ENCODE peak calls at places on chromosomes 11 and 22, in eight cellular contexts. One of them, this sample, is unnamed.

GRCh38 chr11:75503531-75504099 is 22.1 kb downstream of the GDPD5 start:
- DNase-seq in CD4-positive, alpha-beta memory T cell: no peak
- DNase-seq in trophoblast cell: no peak
- DNase-seq in upper lobe of right lung: no peak
- DNase-seq in mucosa of descending colon: no peak
- DNase-seq in left ventricle myocardium inferior: no peak
- DNase-seq in naive thymus-derived CD4-positive, alpha-beta T cell: no peak
- DNase-seq in thoracic aorta: no peak
- DNase-seq in this sample: no peak

GRCh38 chr11:11218287-11218986 is 134.6 kb downstream of the CSNK2A3 start:
- DNase-seq in left ventricle myocardium inferior: peak; percentile 74
- DNase-seq in thoracic aorta: no peak
- DNase-seq in CD4-positive, alpha-beta memory T cell: no peak
- DNase-seq in mucosa of descending colon: peak; percentile 30
- DNase-seq in upper lobe of right lung: no peak
- DNase-seq in naive thymus-derived CD4-positive, alpha-beta T cell: no peak
- DNase-seq in trophoblast cell: no peak
- DNase-seq in this sample: no peak

GRCh38 chr11:119335091-119335654 is 846 bp downstream of the RNF26 start:
- DNase-seq in CD4-positive, alpha-beta memory T cell: no peak
- DNase-seq in thoracic aorta: no peak
- DNase-seq in naive thymus-derived CD4-positive, alpha-beta T cell: no peak
- DNase-seq in mucosa of descending colon: no peak
- DNase-seq in left ventricle myocardium inferior: no peak
- DNase-seq in upper lobe of right lung: peak; percentile 57
- DNase-seq in trophoblast cell: no peak
- DNase-seq in this sample: no peak

GRCh38 chr11:103359221-103359620 is 250.0 kb downstream of the DYNC2H1 start:
- DNase-seq in trophoblast cell: no peak
- DNase-seq in naive thymus-derived CD4-positive, alpha-beta T cell: no peak
- DNase-seq in left ventricle myocardium inferior: no peak
- DNase-seq in thoracic aorta: no peak
- DNase-seq in upper lobe of right lung: no peak
- DNase-seq in CD4-positive, alpha-beta memory T cell: no peak
- DNase-seq in mucosa of descending colon: no peak
- DNase-seq in this sample: no peak

GRCh38 chr22:37278261-37278660 is 4.0 kb upstream of the CYTH4 start:
- DNase-seq in thoracic aorta: no peak
- DNase-seq in mucosa of descending colon: no peak
- DNase-seq in trophoblast cell: no peak
- DNase-seq in naive thymus-derived CD4-positive, alpha-beta T cell: no peak
- DNase-seq in CD4-positive, alpha-beta memory T cell: no peak
- DNase-seq in upper lobe of right lung: no peak
- DNase-seq in left ventricle myocardium inferior: no peak
- DNase-seq in this sample: no peak

GRCh38 chr22:45438364-45438763 is 24.9 kb downstream of the RIBC2 start:
- DNase-seq in CD4-positive, alpha-beta memory T cell: no peak
- DNase-seq in trophoblast cell: no peak
- DNase-seq in thoracic aorta: no peak
- DNase-seq in naive thymus-derived CD4-positive, alpha-beta T cell: no peak
- DNase-seq in mucosa of descending colon: no peak
- DNase-seq in left ventricle myocardium inferior: no peak
- DNase-seq in upper lobe of right lung: no peak
- DNase-seq in this sample: no peak

GRCh38 chr11:113014731-113015455 is 53.7 kb downstream of the NCAM1 start:
- DNase-seq in left ventricle myocardium inferior: peak; percentile 71
- DNase-seq in trophoblast cell: no peak
- DNase-seq in naive thymus-derived CD4-positive, alpha-beta T cell: no peak
- DNase-seq in upper lobe of right lung: no peak
- DNase-seq in mucosa of descending colon: no peak
- DNase-seq in thoracic aorta: no peak
- DNase-seq in CD4-positive, alpha-beta memory T cell: no peak
- DNase-seq in this sample: no peak

GRCh38 chr22:38203090-38203810 is 1.5 kb downstream of the MAFF start:
- DNase-seq in mucosa of descending colon: peak; percentile 85
- DNase-seq in naive thymus-derived CD4-positive, alpha-beta T cell: no peak
- DNase-seq in trophoblast cell: no peak
- DNase-seq in upper lobe of right lung: peak; percentile 85
- DNase-seq in CD4-positive, alpha-beta memory T cell: peak; percentile 42
- DNase-seq in thoracic aorta: no peak
- DNase-seq in left ventricle myocardium inferior: no peak
- DNase-seq in this sample: no peak

GRCh38 chr22:32469799-32470212 is 4.8 kb upstream of the FBXO7 start:
- DNase-seq in CD4-positive, alpha-beta memory T cell: no peak
- DNase-seq in upper lobe of right lung: no peak
- DNase-seq in left ventricle myocardium inferior: no peak
- DNase-seq in naive thymus-derived CD4-positive, alpha-beta T cell: no peak
- DNase-seq in trophoblast cell: peak; percentile 14
- DNase-seq in mucosa of descending colon: no peak
- DNase-seq in thoracic aorta: no peak
- DNase-seq in this sample: no peak

GRCh38 chr11:75667831-75668507 is 869 bp downstream of the MAP6 start:
- DNase-seq in upper lobe of right lung: peak; percentile 81
- DNase-seq in CD4-positive, alpha-beta memory T cell: no peak
- DNase-seq in left ventricle myocardium inferior: peak; percentile 58
- DNase-seq in trophoblast cell: no peak
- DNase-seq in mucosa of descending colon: peak; percentile 13
- DNase-seq in naive thymus-derived CD4-positive, alpha-beta T cell: no peak
- DNase-seq in thoracic aorta: no peak
- DNase-seq in this sample: no peak

GRCh38 chr11:69390561-69390960 is 90.9 kb upstream of the LINC01488 start:
- DNase-seq in CD4-positive, alpha-beta memory T cell: no peak
- DNase-seq in thoracic aorta: no peak
- DNase-seq in trophoblast cell: no peak
- DNase-seq in upper lobe of right lung: no peak
- DNase-seq in naive thymus-derived CD4-positive, alpha-beta T cell: no peak
- DNase-seq in mucosa of descending colon: no peak
- DNase-seq in left ventricle myocardium inferior: no peak
- DNase-seq in this sample: no peak

GRCh38 chr11:68216171-68216938 is 3.3 kb upstream of the KMT5B start:
- DNase-seq in trophoblast cell: no peak
- DNase-seq in left ventricle myocardium inferior: peak; percentile 43
- DNase-seq in thoracic aorta: no peak
- DNase-seq in naive thymus-derived CD4-positive, alpha-beta T cell: no peak
- DNase-seq in upper lobe of right lung: no peak
- DNase-seq in mucosa of descending colon: peak; percentile 71
- DNase-seq in CD4-positive, alpha-beta memory T cell: no peak
- DNase-seq in this sample: no peak

GRCh38 chr11:33347490-33348125 is 90.4 kb downstream of the HIPK3 start:
- DNase-seq in CD4-positive, alpha-beta memory T cell: no peak
- DNase-seq in upper lobe of right lung: no peak
- DNase-seq in naive thymus-derived CD4-positive, alpha-beta T cell: no peak
- DNase-seq in mucosa of descending colon: no peak
- DNase-seq in thoracic aorta: no peak
- DNase-seq in trophoblast cell: no peak
- DNase-seq in left ventricle myocardium inferior: no peak
- DNase-seq in this sample: no peak

GRCh38 chr22:50437511-50438304 is 37.1 kb downstream of the SBF1 start:
- DNase-seq in trophoblast cell: no peak
- DNase-seq in left ventricle myocardium inferior: no peak
- DNase-seq in thoracic aorta: no peak
- DNase-seq in mucosa of descending colon: no peak
- DNase-seq in CD4-positive, alpha-beta memory T cell: no peak
- DNase-seq in upper lobe of right lung: no peak
- DNase-seq in naive thymus-derived CD4-positive, alpha-beta T cell: no peak
- DNase-seq in this sample: peak; percentile 3

GRCh38 chr11:91972665-91973266 is 251.9 kb upstream of the FAT3 start:
- DNase-seq in CD4-positive, alpha-beta memory T cell: no peak
- DNase-seq in mucosa of descending colon: no peak
- DNase-seq in left ventricle myocardium inferior: no peak
- DNase-seq in thoracic aorta: no peak
- DNase-seq in trophoblast cell: no peak
- DNase-seq in naive thymus-derived CD4-positive, alpha-beta T cell: no peak
- DNase-seq in upper lobe of right lung: no peak
- DNase-seq in this sample: no peak

GRCh38 chr11:96817488-96817887 is 427.7 kb downstream of the JRKL start:
- DNase-seq in naive thymus-derived CD4-positive, alpha-beta T cell: no peak
- DNase-seq in CD4-positive, alpha-beta memory T cell: no peak
- DNase-seq in mucosa of descending colon: no peak
- DNase-seq in upper lobe of right lung: no peak
- DNase-seq in trophoblast cell: peak; percentile 35
- DNase-seq in left ventricle myocardium inferior: no peak
- DNase-seq in thoracic aorta: no peak
- DNase-seq in this sample: no peak

GRCh38 chr11:86912238-86912637 is 43.0 kb downstream of the FZD4 start:
- DNase-seq in mucosa of descending colon: no peak
- DNase-seq in trophoblast cell: no peak
- DNase-seq in naive thymus-derived CD4-positive, alpha-beta T cell: no peak
- DNase-seq in CD4-positive, alpha-beta memory T cell: no peak
- DNase-seq in upper lobe of right lung: no peak
- DNase-seq in thoracic aorta: no peak
- DNase-seq in left ventricle myocardium inferior: no peak
- DNase-seq in this sample: no peak

DNA sequence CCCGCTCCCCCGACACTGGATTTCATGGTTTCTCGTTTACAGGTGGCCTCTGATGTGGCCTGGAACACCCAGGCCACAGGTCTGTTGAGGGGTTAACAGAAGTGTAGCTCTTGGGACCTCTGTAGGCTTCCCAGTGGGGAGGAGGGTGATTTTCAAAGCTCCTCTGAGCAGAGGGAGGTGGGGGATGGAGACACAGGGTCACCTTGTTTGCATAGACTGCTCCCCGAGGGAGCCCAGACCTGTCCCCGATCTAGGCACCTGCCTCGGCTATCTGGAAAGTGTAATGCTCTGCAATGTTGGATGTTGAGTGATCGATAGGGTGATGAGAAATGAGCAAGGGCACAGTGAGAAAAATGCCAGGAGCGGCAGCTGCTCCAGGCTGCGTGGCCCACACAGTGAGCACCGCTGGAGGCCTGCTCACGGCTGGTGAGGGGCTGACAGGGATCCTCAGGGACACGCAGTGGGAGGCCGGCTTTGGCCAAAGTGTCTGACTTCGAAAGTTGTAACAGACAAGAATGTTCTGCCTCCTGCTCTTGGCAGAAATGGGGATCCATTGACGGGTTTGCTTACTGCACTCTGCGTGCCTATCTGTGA is 594.1 kb downstream of the BRD1 start:
- DNase-seq in upper lobe of right lung: no peak
- DNase-seq in trophoblast cell: no peak
- DNase-seq in mucosa of descending colon: no peak
- DNase-seq in left ventricle myocardium inferior: no peak
- DNase-seq in CD4-positive, alpha-beta memory T cell: no peak
- DNase-seq in naive thymus-derived CD4-positive, alpha-beta T cell: no peak
- DNase-seq in thoracic aorta: no peak
- DNase-seq in this sample: no peak
- H3K9me3 ChIP-seq in upper lobe of right lung: no peaks in the 10 kb centered on the region
- H3K9me3 ChIP-seq in trophoblast cell: peaks cover 3% of the 10 kb centered on the region
- H3K9me3 ChIP-seq in mucosa of descending colon: no peaks in the 10 kb centered on the region
- H3K9me3 ChIP-seq in left ventricle myocardium inferior: no peaks in the 10 kb centered on the region
- H3K9me3 ChIP-seq in CD4-positive, alpha-beta memory T cell: no peaks in the 10 kb centered on the region
- H3K9me3 ChIP-seq in naive thymus-derived CD4-positive, alpha-beta T cell: no peaks in the 10 kb centered on the region
- H3K9me3 ChIP-seq in thoracic aorta: no peaks in the 10 kb centered on the region
- H3K9me3 ChIP-seq in this sample: no peaks in the 10 kb centered on the region

GRCh38 chr11:2649400-2649799 is 50.4 kb downstream of the KCNQ1OT1 start:
- DNase-seq in left ventricle myocardium inferior: no peak
- DNase-seq in CD4-positive, alpha-beta memory T cell: no peak
- DNase-seq in mucosa of descending colon: no peak
- DNase-seq in upper lobe of right lung: no peak
- DNase-seq in trophoblast cell: no peak
- DNase-seq in naive thymus-derived CD4-positive, alpha-beta T cell: no peak
- DNase-seq in thoracic aorta: no peak
- DNase-seq in this sample: no peak
- H3K9me3 ChIP-seq in left ventricle myocardium inferior: peaks cover 100% of the 10 kb centered on the region
- H3K9me3 ChIP-seq in CD4-positive, alpha-beta memory T cell: no peaks in the 10 kb centered on the region
- H3K9me3 ChIP-seq in mucosa of descending colon: peaks cover 62% of the 10 kb centered on the region
- H3K9me3 ChIP-seq in upper lobe of right lung: peaks cover 21% of the 10 kb centered on the region
- H3K9me3 ChIP-seq in trophoblast cell: peaks cover 41% of the 10 kb centered on the region
- H3K9me3 ChIP-seq in naive thymus-derived CD4-positive, alpha-beta T cell: peaks cover 40% of the 10 kb centered on the region
- H3K9me3 ChIP-seq in thoracic aorta: peaks cover 65% of the 10 kb centered on the region
- H3K9me3 ChIP-seq in this sample: peaks cover 8% of the 10 kb centered on the region

DNA sequence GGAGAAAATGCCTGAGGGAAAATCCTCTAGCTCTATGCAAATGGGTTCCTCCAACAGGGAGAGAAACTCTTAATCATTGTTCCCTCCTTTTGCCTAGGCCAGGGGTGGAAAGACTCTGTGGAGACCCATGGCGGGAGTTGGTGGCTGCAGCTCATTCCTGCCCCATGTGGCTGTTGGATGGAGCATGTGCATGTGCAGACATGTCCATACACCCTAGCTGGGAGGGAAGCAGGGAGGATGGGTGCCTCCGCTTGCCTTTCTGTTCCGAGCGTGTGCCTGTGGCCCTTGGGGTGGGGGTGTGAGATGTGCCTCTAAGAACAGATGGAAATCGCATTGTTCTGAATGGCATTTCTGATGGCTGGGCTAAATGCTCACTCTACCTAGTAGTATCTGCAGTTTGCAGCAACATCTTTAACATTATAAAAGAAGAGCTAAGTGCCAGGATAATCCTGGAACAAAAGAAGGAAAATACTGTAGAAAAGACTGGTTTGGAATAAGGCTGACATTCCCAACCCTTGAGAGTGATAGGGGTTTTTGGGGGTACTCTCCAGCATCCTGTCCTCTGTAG is 31.7 kb downstream of the METTL15 start:
- DNase-seq in left ventricle myocardium inferior: no peak
- DNase-seq in thoracic aorta: no peak
- DNase-seq in upper lobe of right lung: no peak
- DNase-seq in mucosa of descending colon: no peak
- DNase-seq in naive thymus-derived CD4-positive, alpha-beta T cell: no peak
- DNase-seq in CD4-positive, alpha-beta memory T cell: no peak
- DNase-seq in trophoblast cell: no peak
- DNase-seq in this sample: no peak
- H3K9me3 ChIP-seq in left ventricle myocardium inferior: peaks cover 20% of the 10 kb centered on the region
- H3K9me3 ChIP-seq in thoracic aorta: peaks cover 8% of the 10 kb centered on the region
- H3K9me3 ChIP-seq in upper lobe of right lung: no peaks in the 10 kb centered on the region
- H3K9me3 ChIP-seq in mucosa of descending colon: peaks cover 39% of the 10 kb centered on the region
- H3K9me3 ChIP-seq in naive thymus-derived CD4-positive, alpha-beta T cell: peaks cover 31% of the 10 kb centered on the region
- H3K9me3 ChIP-seq in CD4-positive, alpha-beta memory T cell: no peaks in the 10 kb centered on the region
- H3K9me3 ChIP-seq in trophoblast cell: peaks cover 12% of the 10 kb centered on the region
- H3K9me3 ChIP-seq in this sample: peaks cover 7% of the 10 kb centered on the region

GRCh38 chr11:94740083-94740974 is 27.8 kb upstream of the AMOTL1 start:
- DNase-seq in mucosa of descending colon: no peak
- DNase-seq in left ventricle myocardium inferior: peak; percentile 59
- DNase-seq in thoracic aorta: peak; percentile 5
- DNase-seq in upper lobe of right lung: peak; percentile 69
- DNase-seq in CD4-positive, alpha-beta memory T cell: no peak
- DNase-seq in naive thymus-derived CD4-positive, alpha-beta T cell: no peak
- DNase-seq in trophoblast cell: no peak
- DNase-seq in this sample: no peak

GRCh38 chr11:94737171-94737611 is 31.0 kb upstream of the AMOTL1 start:
- DNase-seq in CD4-positive, alpha-beta memory T cell: no peak
- DNase-seq in trophoblast cell: no peak
- DNase-seq in left ventricle myocardium inferior: no peak
- DNase-seq in mucosa of descending colon: no peak
- DNase-seq in upper lobe of right lung: no peak
- DNase-seq in thoracic aorta: no peak
- DNase-seq in naive thymus-derived CD4-positive, alpha-beta T cell: no peak
- DNase-seq in this sample: no peak

GRCh38 chr11:94740975-94741707 is 27.0 kb upstream of the AMOTL1 start:
- DNase-seq in CD4-positive, alpha-beta memory T cell: no peak
- DNase-seq in thoracic aorta: no peak
- DNase-seq in upper lobe of right lung: peak; percentile 65
- DNase-seq in trophoblast cell: no peak
- DNase-seq in mucosa of descending colon: peak; percentile 15
- DNase-seq in naive thymus-derived CD4-positive, alpha-beta T cell: no peak
- DNase-seq in left ventricle myocardium inferior: no peak
- DNase-seq in this sample: no peak

GRCh38 chr11:94738746-94739145 is 29.4 kb upstream of the AMOTL1 start:
- DNase-seq in upper lobe of right lung: no peak
- DNase-seq in thoracic aorta: no peak
- DNase-seq in naive thymus-derived CD4-positive, alpha-beta T cell: no peak
- DNase-seq in trophoblast cell: no peak
- DNase-seq in CD4-positive, alpha-beta memory T cell: no peak
- DNase-seq in mucosa of descending colon: no peak
- DNase-seq in left ventricle myocardium inferior: no peak
- DNase-seq in this sample: no peak

GRCh38 chr11:94739331-94739730 is 28.8 kb upstream of the AMOTL1 start:
- DNase-seq in naive thymus-derived CD4-positive, alpha-beta T cell: no peak
- DNase-seq in mucosa of descending colon: no peak
- DNase-seq in upper lobe of right lung: no peak
- DNase-seq in CD4-positive, alpha-beta memory T cell: no peak
- DNase-seq in left ventricle myocardium inferior: no peak
- DNase-seq in thoracic aorta: no peak
- DNase-seq in trophoblast cell: no peak
- DNase-seq in this sample: no peak
- H3K9me3 ChIP-seq in naive thymus-derived CD4-positive, alpha-beta T cell: no peaks in the 10 kb centered on the region
- H3K9me3 ChIP-seq in mucosa of descending colon: no peaks in the 10 kb centered on the region
- H3K9me3 ChIP-seq in upper lobe of right lung: no peaks in the 10 kb centered on the region
- H3K9me3 ChIP-seq in CD4-positive, alpha-beta memory T cell: no peaks in the 10 kb centered on the region
- H3K9me3 ChIP-seq in left ventricle myocardium inferior: no peaks in the 10 kb centered on the region
- H3K9me3 ChIP-seq in thoracic aorta: no peaks in the 10 kb centered on the region
- H3K9me3 ChIP-seq in trophoblast cell: no peaks in the 10 kb centered on the region
- H3K9me3 ChIP-seq in this sample: no peaks in the 10 kb centered on the region

This sample was measured in T-helper 17 cell.